ENCODE peak calls at places on chromosomes 16 and 17, in five cellular contexts. One of them, this sample, is unnamed.
A peak's percentile ranks its signal among the peaks of the same experiment; 100 is the strongest.

GRCh38 chr17:1639549-1639948 is 6.0 kb downstream of the SCARF1 start:
- DNase-seq in body of pancreas: peak; percentile 64
- DNase-seq in adrenal gland: peak; percentile 82
- DNase-seq in effector memory CD4-positive, alpha-beta T cell: no peak
- DNase-seq in stimulated activated CD4-positive, alpha-beta T cell treated with anti-CD3 and anti-CD28 coated beads, TNF-alpha, amount 100 ng/mL, for 24 hours: no peak
- DNase-seq in this sample: no peak

GRCh38 chr16:69267633-69268032 is 43.5 kb upstream of the VPS4A start:
- DNase-seq in body of pancreas: no peak
- DNase-seq in adrenal gland: no peak
- DNase-seq in effector memory CD4-positive, alpha-beta T cell: no peak
- DNase-seq in stimulated activated CD4-positive, alpha-beta T cell treated with anti-CD3 and anti-CD28 coated beads, TNF-alpha, amount 100 ng/mL, for 24 hours: no peak
- DNase-seq in this sample: no peak

GRCh38 chr16:4053663-4054479 is 62.4 kb downstream of the ADCY9 start:
- DNase-seq in body of pancreas: peak; percentile 78
- DNase-seq in adrenal gland: peak; percentile 95
- DNase-seq in effector memory CD4-positive, alpha-beta T cell: no peak
- DNase-seq in stimulated activated CD4-positive, alpha-beta T cell treated with anti-CD3 and anti-CD28 coated beads, TNF-alpha, amount 100 ng/mL, for 24 hours: no peak
- DNase-seq in this sample: no peak

GRCh38 chr16:9503251-9503986 is 412.0 kb downstream of the HAPSTR1 start:
- DNase-seq in body of pancreas: no peak
- DNase-seq in adrenal gland: no peak
- DNase-seq in effector memory CD4-positive, alpha-beta T cell: no peak
- DNase-seq in stimulated activated CD4-positive, alpha-beta T cell treated with anti-CD3 and anti-CD28 coated beads, TNF-alpha, amount 100 ng/mL, for 24 hours: no peak
- DNase-seq in this sample: no peak

GRCh38 chr17:44383363-44383762 is 6.1 kb downstream of the ITGA2B start:
- DNase-seq in body of pancreas: no peak
- DNase-seq in adrenal gland: no peak
- DNase-seq in effector memory CD4-positive, alpha-beta T cell: no peak
- DNase-seq in stimulated activated CD4-positive, alpha-beta T cell treated with anti-CD3 and anti-CD28 coated beads, TNF-alpha, amount 100 ng/mL, for 24 hours: no peak
- DNase-seq in this sample: no peak

GRCh38 chr16:75087040-75087979 is 29.3 kb downstream of the LDHD start:
- DNase-seq in body of pancreas: no peak
- DNase-seq in adrenal gland: peak; percentile 64
- DNase-seq in effector memory CD4-positive, alpha-beta T cell: no peak
- DNase-seq in stimulated activated CD4-positive, alpha-beta T cell treated with anti-CD3 and anti-CD28 coated beads, TNF-alpha, amount 100 ng/mL, for 24 hours: no peak
- DNase-seq in this sample: no peak

GRCh38 chr17:1713878-1714487 is 3.8 kb upstream of the TLCD2 start:
- DNase-seq in body of pancreas: peak; percentile 67
- DNase-seq in adrenal gland: peak; percentile 81
- DNase-seq in effector memory CD4-positive, alpha-beta T cell: no peak
- DNase-seq in stimulated activated CD4-positive, alpha-beta T cell treated with anti-CD3 and anti-CD28 coated beads, TNF-alpha, amount 100 ng/mL, for 24 hours: no peak
- DNase-seq in this sample: no peak

GRCh38 chr16:80324371-80324770 is 216.4 kb upstream of the DYNLRB2 start:
- DNase-seq in body of pancreas: no peak
- DNase-seq in adrenal gland: no peak
- DNase-seq in effector memory CD4-positive, alpha-beta T cell: no peak
- DNase-seq in stimulated activated CD4-positive, alpha-beta T cell treated with anti-CD3 and anti-CD28 coated beads, TNF-alpha, amount 100 ng/mL, for 24 hours: no peak
- DNase-seq in this sample: no peak

GRCh38 chr17:13107726-13108235 is 90.0 kb upstream of the ELAC2 start:
- DNase-seq in body of pancreas: no peak
- DNase-seq in adrenal gland: no peak
- DNase-seq in effector memory CD4-positive, alpha-beta T cell: no peak
- DNase-seq in stimulated activated CD4-positive, alpha-beta T cell treated with anti-CD3 and anti-CD28 coated beads, TNF-alpha, amount 100 ng/mL, for 24 hours: no peak
- DNase-seq in this sample: no peak

GRCh38 chr16:6892961-6893360 is 439.7 kb upstream of the RBFOX1 start:
- DNase-seq in body of pancreas: no peak
- DNase-seq in adrenal gland: no peak
- DNase-seq in effector memory CD4-positive, alpha-beta T cell: no peak
- DNase-seq in stimulated activated CD4-positive, alpha-beta T cell treated with anti-CD3 and anti-CD28 coated beads, TNF-alpha, amount 100 ng/mL, for 24 hours: no peak
- DNase-seq in this sample: no peak

GRCh38 chr17:691423-691822 is 23.2 kb downstream of the VPS53 start:
- DNase-seq in body of pancreas: no peak
- DNase-seq in adrenal gland: no peak
- DNase-seq in effector memory CD4-positive, alpha-beta T cell: no peak
- DNase-seq in stimulated activated CD4-positive, alpha-beta T cell treated with anti-CD3 and anti-CD28 coated beads, TNF-alpha, amount 100 ng/mL, for 24 hours: no peak
- DNase-seq in this sample: no peak

GRCh38 chr17:4950757-4951204 is at the start of gene ENO3:
- DNase-seq in body of pancreas: no peak
- DNase-seq in adrenal gland: no peak
- DNase-seq in effector memory CD4-positive, alpha-beta T cell: no peak
- DNase-seq in stimulated activated CD4-positive, alpha-beta T cell treated with anti-CD3 and anti-CD28 coated beads, TNF-alpha, amount 100 ng/mL, for 24 hours: no peak
- DNase-seq in this sample: no peak

GRCh38 chr17:13355054-13355453 is 246.7 kb downstream of the HS3ST3A1 start:
- DNase-seq in body of pancreas: no peak
- DNase-seq in adrenal gland: no peak
- DNase-seq in effector memory CD4-positive, alpha-beta T cell: no peak
- DNase-seq in stimulated activated CD4-positive, alpha-beta T cell treated with anti-CD3 and anti-CD28 coated beads, TNF-alpha, amount 100 ng/mL, for 24 hours: no peak
- DNase-seq in this sample: no peak

GRCh38 chr16:57544129-57544653 is 1.7 kb downstream of the ADGRG5 start:
- DNase-seq in body of pancreas: peak; percentile 49
- DNase-seq in adrenal gland: peak; percentile 53
- DNase-seq in effector memory CD4-positive, alpha-beta T cell: no peak
- DNase-seq in stimulated activated CD4-positive, alpha-beta T cell treated with anti-CD3 and anti-CD28 coated beads, TNF-alpha, amount 100 ng/mL, for 24 hours: no peak
- DNase-seq in this sample: no peak

GRCh38 chr16:69564845-69565610 is 738 bp upstream of the NFAT5 start:
- DNase-seq in body of pancreas: no peak
- DNase-seq in adrenal gland: no peak
- DNase-seq in effector memory CD4-positive, alpha-beta T cell: no peak
- DNase-seq in stimulated activated CD4-positive, alpha-beta T cell treated with anti-CD3 and anti-CD28 coated beads, TNF-alpha, amount 100 ng/mL, for 24 hours: no peak
- DNase-seq in this sample: no peak

GRCh38 chr17:50051082-50051576 is 4.8 kb upstream of the ITGA3 start:
- DNase-seq in body of pancreas: peak; percentile 29
- DNase-seq in adrenal gland: peak; percentile 79
- DNase-seq in effector memory CD4-positive, alpha-beta T cell: no peak
- DNase-seq in stimulated activated CD4-positive, alpha-beta T cell treated with anti-CD3 and anti-CD28 coated beads, TNF-alpha, amount 100 ng/mL, for 24 hours: peak; percentile 46
- DNase-seq in this sample: no peak

GRCh38 chr16:67390816-67391423 is 2.4 kb downstream of the TPPP3 start:
- DNase-seq in body of pancreas: no peak
- DNase-seq in adrenal gland: peak; percentile 51
- DNase-seq in effector memory CD4-positive, alpha-beta T cell: no peak
- DNase-seq in stimulated activated CD4-positive, alpha-beta T cell treated with anti-CD3 and anti-CD28 coated beads, TNF-alpha, amount 100 ng/mL, for 24 hours: no peak
- DNase-seq in this sample: no peak

GRCh38 chr16:4917117-4917516 is 19.8 kb downstream of the PPL start:
- DNase-seq in body of pancreas: no peak
- DNase-seq in adrenal gland: no peak
- DNase-seq in effector memory CD4-positive, alpha-beta T cell: no peak
- DNase-seq in stimulated activated CD4-positive, alpha-beta T cell treated with anti-CD3 and anti-CD28 coated beads, TNF-alpha, amount 100 ng/mL, for 24 hours: no peak
- DNase-seq in this sample: no peak

GRCh38 chr17:7010523-7010922 is 1.9 kb upstream of the RNASEK start:
- DNase-seq in body of pancreas: no peak
- DNase-seq in adrenal gland: no peak
- DNase-seq in effector memory CD4-positive, alpha-beta T cell: no peak
- DNase-seq in stimulated activated CD4-positive, alpha-beta T cell treated with anti-CD3 and anti-CD28 coated beads, TNF-alpha, amount 100 ng/mL, for 24 hours: no peak
- DNase-seq in this sample: no peak

GRCh38 chr17:77631307-77631706 is 327.2 kb upstream of the TNRC6C start:
- DNase-seq in body of pancreas: no peak
- DNase-seq in adrenal gland: no peak
- DNase-seq in effector memory CD4-positive, alpha-beta T cell: no peak
- DNase-seq in stimulated activated CD4-positive, alpha-beta T cell treated with anti-CD3 and anti-CD28 coated beads, TNF-alpha, amount 100 ng/mL, for 24 hours: no peak
- DNase-seq in this sample: no peak

GRCh38 chr17:61149862-61150362 is 249.7 kb upstream of the TBX2 start:
- DNase-seq in body of pancreas: no peak
- DNase-seq in adrenal gland: no peak
- DNase-seq in effector memory CD4-positive, alpha-beta T cell: no peak
- DNase-seq in stimulated activated CD4-positive, alpha-beta T cell treated with anti-CD3 and anti-CD28 coated beads, TNF-alpha, amount 100 ng/mL, for 24 hours: no peak
- DNase-seq in this sample: no peak

GRCh38 chr16:88077328-88078108 is 126.3 kb downstream of the BANP start:
- DNase-seq in body of pancreas: no peak
- DNase-seq in adrenal gland: peak; percentile 86
- DNase-seq in effector memory CD4-positive, alpha-beta T cell: no peak
- DNase-seq in stimulated activated CD4-positive, alpha-beta T cell treated with anti-CD3 and anti-CD28 coated beads, TNF-alpha, amount 100 ng/mL, for 24 hours: no peak
- DNase-seq in this sample: no peak

GRCh38 chr16:29825145-29826044 is 5.1 kb downstream of the MVP start:
- DNase-seq in body of pancreas: no peak
- DNase-seq in adrenal gland: peak; percentile 76
- DNase-seq in effector memory CD4-positive, alpha-beta T cell: no peak
- DNase-seq in stimulated activated CD4-positive, alpha-beta T cell treated with anti-CD3 and anti-CD28 coated beads, TNF-alpha, amount 100 ng/mL, for 24 hours: no peak
- DNase-seq in this sample: peak; percentile 69

GRCh38 chr17:64496348-64496785 is 487 bp downstream of the POLG2 start:
- DNase-seq in body of pancreas: no peak
- DNase-seq in adrenal gland: no peak
- DNase-seq in effector memory CD4-positive, alpha-beta T cell: no peak
- DNase-seq in stimulated activated CD4-positive, alpha-beta T cell treated with anti-CD3 and anti-CD28 coated beads, TNF-alpha, amount 100 ng/mL, for 24 hours: no peak
- DNase-seq in this sample: no peak

GRCh38 chr17:57834146-57834741 is 15.6 kb downstream of the MRPS23 start:
- DNase-seq in body of pancreas: peak; percentile 57
- DNase-seq in adrenal gland: peak; percentile 88
- DNase-seq in effector memory CD4-positive, alpha-beta T cell: no peak
- DNase-seq in stimulated activated CD4-positive, alpha-beta T cell treated with anti-CD3 and anti-CD28 coated beads, TNF-alpha, amount 100 ng/mL, for 24 hours: no peak
- DNase-seq in this sample: no peak

GRCh38 chr17:79085154-79085920 is 10.7 kb downstream of the ENGASE start:
- DNase-seq in body of pancreas: no peak
- DNase-seq in adrenal gland: no peak
- DNase-seq in effector memory CD4-positive, alpha-beta T cell: no peak
- DNase-seq in stimulated activated CD4-positive, alpha-beta T cell treated with anti-CD3 and anti-CD28 coated beads, TNF-alpha, amount 100 ng/mL, for 24 hours: no peak
- DNase-seq in this sample: no peak

GRCh38 chr17:18226284-18226945 is 980 bp downstream of the LLGL1 start:
- DNase-seq in body of pancreas: no peak
- DNase-seq in adrenal gland: no peak
- DNase-seq in effector memory CD4-positive, alpha-beta T cell: no peak
- DNase-seq in stimulated activated CD4-positive, alpha-beta T cell treated with anti-CD3 and anti-CD28 coated beads, TNF-alpha, amount 100 ng/mL, for 24 hours: no peak
- DNase-seq in this sample: no peak

GRCh38 chr17:45231481-45232116 is 9.9 kb downstream of the FMNL1 start:
- DNase-seq in body of pancreas: no peak
- DNase-seq in adrenal gland: no peak
- DNase-seq in effector memory CD4-positive, alpha-beta T cell: no peak
- DNase-seq in stimulated activated CD4-positive, alpha-beta T cell treated with anti-CD3 and anti-CD28 coated beads, TNF-alpha, amount 100 ng/mL, for 24 hours: no peak
- DNase-seq in this sample: no peak

GRCh38 chr16:67542464-67542863 is 13.8 kb downstream of the RIPOR1 start:
- DNase-seq in body of pancreas: peak; percentile 51
- DNase-seq in adrenal gland: no peak
- DNase-seq in effector memory CD4-positive, alpha-beta T cell: peak; percentile 73
- DNase-seq in stimulated activated CD4-positive, alpha-beta T cell treated with anti-CD3 and anti-CD28 coated beads, TNF-alpha, amount 100 ng/mL, for 24 hours: no peak
- DNase-seq in this sample: peak; percentile 91

GRCh38 chr17:41972571-41973411 is 6.2 kb downstream of the CNP start:
- DNase-seq in body of pancreas: peak; percentile 88
- DNase-seq in adrenal gland: peak; percentile 85
- DNase-seq in effector memory CD4-positive, alpha-beta T cell: no peak
- DNase-seq in stimulated activated CD4-positive, alpha-beta T cell treated with anti-CD3 and anti-CD28 coated beads, TNF-alpha, amount 100 ng/mL, for 24 hours: no peak
- DNase-seq in this sample: no peak

GRCh38 chr17:43006639-43007551 is at the start of gene IFI35:
- DNase-seq in body of pancreas: peak; percentile 90
- DNase-seq in adrenal gland: peak; percentile 94
- DNase-seq in effector memory CD4-positive, alpha-beta T cell: peak; percentile 73
- DNase-seq in stimulated activated CD4-positive, alpha-beta T cell treated with anti-CD3 and anti-CD28 coated beads, TNF-alpha, amount 100 ng/mL, for 24 hours: peak; percentile 72
- DNase-seq in this sample: peak; percentile 74

This sample was measured in GM12891.